ENCODE peak calls at places on chromosomes 2 and 18, in four cellular contexts. One of them, this sample, is unnamed.

GRCh38 chr2:236731767-236732580 is 162.3 kb downstream of the ACKR3 start:
- DNase-seq in sigmoid colon: peak; percentile 95
- DNase-seq in HepG2: no peak
- DNase-seq in SK-N-SH: no peak
- DNase-seq in this sample: no peak

GRCh38 chr2:157404363-157404762 is 39.5 kb downstream of the CYTIP start:
- DNase-seq in SK-N-SH: no peak
- DNase-seq in sigmoid colon: no peak
- DNase-seq in HepG2: no peak
- DNase-seq in this sample: no peak

GRCh38 chr18:67845035-67845434 is 328.5 kb upstream of the DSEL start:
- DNase-seq in HepG2: no peak
- DNase-seq in sigmoid colon: no peak
- DNase-seq in SK-N-SH: no peak
- DNase-seq in this sample: no peak

GRCh38 chr2:107383706-107384105 is 443.0 kb upstream of the RGPD4 start:
- DNase-seq in sigmoid colon: no peak
- DNase-seq in HepG2: no peak
- DNase-seq in SK-N-SH: peak; percentile 42
- DNase-seq in this sample: no peak

GRCh38 chr2:47654790-47655562 is 128.0 kb upstream of the MSH6 start:
- DNase-seq in HepG2: no peak
- DNase-seq in SK-N-SH: no peak
- DNase-seq in sigmoid colon: no peak
- DNase-seq in this sample: no peak

GRCh38 chr18:63147973-63148372 is 171.6 kb downstream of the BCL2 start:
- DNase-seq in SK-N-SH: no peak
- DNase-seq in sigmoid colon: no peak
- DNase-seq in HepG2: no peak
- DNase-seq in this sample: no peak

GRCh38 chr2:113886479-113887383 is 3.2 kb upstream of the ACTR3 start:
- DNase-seq in SK-N-SH: no peak
- DNase-seq in HepG2: peak; percentile 62
- DNase-seq in sigmoid colon: no peak
- DNase-seq in this sample: no peak

GRCh38 chr2:98026292-98026691 is 30.5 kb upstream of the TMEM131 start:
- DNase-seq in sigmoid colon: no peak
- DNase-seq in HepG2: no peak
- DNase-seq in SK-N-SH: no peak
- DNase-seq in this sample: no peak

GRCh38 chr2:179675435-179675834 is 186.0 kb downstream of the ZNF385B start:
- DNase-seq in SK-N-SH: no peak
- DNase-seq in sigmoid colon: no peak
- DNase-seq in HepG2: no peak
- DNase-seq in this sample: no peak

GRCh38 chr2:97736185-97736584 is 22.8 kb downstream of the ZAP70 start:
- DNase-seq in sigmoid colon: no peak
- DNase-seq in HepG2: no peak
- DNase-seq in SK-N-SH: no peak
- DNase-seq in this sample: no peak

GRCh38 chr2:143160732-143161707 is 31.8 kb downstream of the ARHGAP15 start:
- DNase-seq in HepG2: no peak
- DNase-seq in SK-N-SH: no peak
- DNase-seq in sigmoid colon: no peak
- DNase-seq in this sample: no peak

GRCh38 chr2:85133751-85134254 is 611 bp downstream of the TCF7L1 start:
- DNase-seq in sigmoid colon: peak; percentile 75
- DNase-seq in SK-N-SH: peak; percentile 81
- DNase-seq in HepG2: no peak
- DNase-seq in this sample: peak; percentile 74

GRCh38 chr2:26631815-26632214 is 9.4 kb downstream of the CIB4 start:
- DNase-seq in sigmoid colon: no peak
- DNase-seq in HepG2: no peak
- DNase-seq in SK-N-SH: no peak
- DNase-seq in this sample: no peak

GRCh38 chr2:225472161-225472560 is 72.7 kb downstream of the NYAP2 start:
- DNase-seq in SK-N-SH: no peak
- DNase-seq in sigmoid colon: no peak
- DNase-seq in HepG2: no peak
- DNase-seq in this sample: no peak

GRCh38 chr2:101558740-101559508 is 84.0 kb upstream of the RFX8 start:
- DNase-seq in SK-N-SH: no peak
- DNase-seq in HepG2: peak; percentile 77
- DNase-seq in sigmoid colon: no peak
- DNase-seq in this sample: no peak

GRCh38 chr2:44233450-44234128 is 41.7 kb upstream of the SLC3A1 start:
- DNase-seq in sigmoid colon: no peak
- DNase-seq in HepG2: peak; percentile 79
- DNase-seq in SK-N-SH: peak; percentile 15
- DNase-seq in this sample: no peak

GRCh38 chr2:88754585-88755305 is 63.3 kb downstream of the RPIA start:
- DNase-seq in HepG2: no peak
- DNase-seq in SK-N-SH: no peak
- DNase-seq in sigmoid colon: no peak
- DNase-seq in this sample: no peak

GRCh38 chr2:231174211-231174651 is 24.2 kb upstream of the ARMC9 start:
- DNase-seq in sigmoid colon: no peak
- DNase-seq in SK-N-SH: peak; percentile 49
- DNase-seq in HepG2: no peak
- DNase-seq in this sample: no peak

GRCh38 chr2:218582085-218582484 is 13.4 kb downstream of the CNOT9 start:
- DNase-seq in SK-N-SH: no peak
- DNase-seq in HepG2: no peak
- DNase-seq in sigmoid colon: no peak
- DNase-seq in this sample: no peak

GRCh38 chr2:200208041-200208440 is 98.5 kb upstream of the SPATS2L start:
- DNase-seq in HepG2: no peak
- DNase-seq in sigmoid colon: no peak
- DNase-seq in SK-N-SH: peak; percentile 33
- DNase-seq in this sample: no peak

GRCh38 chr2:74021407-74021755 is 36.7 kb downstream of the TET3 start:
- DNase-seq in sigmoid colon: no peak
- DNase-seq in SK-N-SH: no peak
- DNase-seq in HepG2: no peak
- DNase-seq in this sample: no peak

GRCh38 chr2:175195012-175195411 is 13.5 kb upstream of the ATP5MC3 start:
- DNase-seq in SK-N-SH: no peak
- DNase-seq in HepG2: no peak
- DNase-seq in sigmoid colon: no peak
- DNase-seq in this sample: no peak

GRCh38 chr2:209368924-209369323 is 54.9 kb upstream of the MAP2 start:
- DNase-seq in sigmoid colon: no peak
- DNase-seq in SK-N-SH: no peak
- DNase-seq in HepG2: peak; percentile 54
- DNase-seq in this sample: no peak
- TF ChIP-seq EP300 in sigmoid colon: no peak
- TF ChIP-seq EP300 in SK-N-SH: no peak
- TF ChIP-seq EP300 in HepG2: no peak
- TF ChIP-seq EP300 in this sample: no peak

DNA sequence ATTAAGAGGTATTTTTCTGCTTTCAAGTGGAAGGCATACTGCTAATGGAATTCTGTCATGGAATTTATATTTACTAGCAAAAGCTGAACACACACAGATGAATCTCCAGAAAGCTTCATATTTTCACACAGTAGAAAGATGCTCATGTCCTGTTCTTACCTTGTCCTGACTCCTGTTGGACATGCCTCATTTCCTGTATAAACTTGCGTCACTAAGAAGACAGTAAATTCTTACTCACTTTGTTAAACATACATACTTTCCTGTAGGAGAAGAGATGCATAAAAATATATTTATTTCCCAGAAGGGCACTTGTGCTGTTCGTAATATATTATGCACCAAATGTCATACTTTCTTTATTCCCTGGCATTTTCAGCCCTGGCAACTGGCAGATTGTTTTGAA is 238.3 kb upstream of the RASGRP3 start:
- DNase-seq in SK-N-SH: no peak
- DNase-seq in sigmoid colon: no peak
- DNase-seq in HepG2: no peak
- DNase-seq in this sample: no peak
- TF ChIP-seq POLR2AphosphoS5 in SK-N-SH: no peak
- TF ChIP-seq POLR2AphosphoS5 in sigmoid colon: no peak
- TF ChIP-seq POLR2AphosphoS5 in HepG2: no peak
- TF ChIP-seq POLR2AphosphoS5 in this sample: no peak

GRCh38 chr2:13681936-13682335 is 950.6 kb upstream of the LRATD1 start:
- DNase-seq in sigmoid colon: no peak
- DNase-seq in HepG2: no peak
- DNase-seq in SK-N-SH: no peak
- DNase-seq in this sample: no peak

DNA sequence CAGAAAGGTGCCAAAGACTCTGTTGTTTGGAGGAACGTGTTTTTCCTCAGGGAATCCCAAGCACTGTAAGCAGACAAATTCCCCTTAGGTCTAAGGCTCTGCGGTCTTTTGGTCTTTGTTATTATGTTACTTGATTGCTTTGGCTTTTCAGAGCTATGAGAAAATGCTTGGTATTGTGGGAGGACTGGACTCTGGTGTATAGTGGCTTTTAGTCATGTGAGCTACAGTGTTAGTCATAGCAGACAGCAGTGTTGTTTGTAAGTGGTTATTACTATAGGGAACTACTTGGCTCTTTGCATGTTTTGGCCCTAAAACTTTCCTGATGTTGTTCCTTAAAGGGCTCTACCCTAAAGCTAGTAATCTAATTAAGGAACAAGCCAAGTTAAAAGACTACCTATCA is 956.2 kb upstream of the LRATD1 start:
- DNase-seq in sigmoid colon: no peak
- DNase-seq in HepG2: no peak
- DNase-seq in SK-N-SH: no peak
- DNase-seq in this sample: no peak
- TF ChIP-seq EP300 in sigmoid colon: no peak
- TF ChIP-seq EP300 in HepG2: no peak
- TF ChIP-seq EP300 in SK-N-SH: no peak
- TF ChIP-seq EP300 in this sample: no peak

DNA sequence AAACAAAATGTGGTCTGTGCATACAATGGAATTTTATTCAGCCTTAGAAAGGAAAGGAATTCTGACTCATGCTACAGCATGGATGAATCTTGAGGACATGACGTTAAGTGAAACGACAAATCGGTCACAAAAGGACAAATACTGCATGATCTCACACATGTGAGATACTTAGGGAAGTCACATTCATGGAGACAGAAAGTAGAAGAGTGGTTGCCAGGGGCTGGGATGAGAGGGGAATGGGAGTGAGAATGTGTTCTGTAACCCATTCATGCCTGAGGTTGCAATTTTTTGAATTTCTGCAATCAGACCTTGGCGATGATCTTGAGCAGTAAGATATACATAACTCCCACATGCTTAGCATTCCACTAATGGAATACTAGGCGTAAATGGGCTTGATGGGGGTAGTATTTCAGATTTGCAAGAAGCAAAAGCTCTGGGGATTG is 22.0 kb downstream of the FHL2 start:
- DNase-seq in sigmoid colon: no peak
- DNase-seq in SK-N-SH: no peak
- DNase-seq in HepG2: no peak
- DNase-seq in this sample: no peak
- TF ChIP-seq POLR2AphosphoS5 in sigmoid colon: no peak
- TF ChIP-seq POLR2AphosphoS5 in SK-N-SH: no peak
- TF ChIP-seq POLR2AphosphoS5 in HepG2: no peak
- TF ChIP-seq POLR2AphosphoS5 in this sample: no peak

GRCh38 chr2:11411768-11412448 is 54.1 kb downstream of the E2F6 start:
- DNase-seq in sigmoid colon: peak; percentile 72
- DNase-seq in SK-N-SH: peak; percentile 85
- DNase-seq in HepG2: peak; percentile 65
- DNase-seq in this sample: no peak
- TF ChIP-seq EP300 in sigmoid colon: no peak
- TF ChIP-seq EP300 in SK-N-SH: no peak
- TF ChIP-seq EP300 in HepG2: no peak
- TF ChIP-seq EP300 in this sample: no peak

DNA sequence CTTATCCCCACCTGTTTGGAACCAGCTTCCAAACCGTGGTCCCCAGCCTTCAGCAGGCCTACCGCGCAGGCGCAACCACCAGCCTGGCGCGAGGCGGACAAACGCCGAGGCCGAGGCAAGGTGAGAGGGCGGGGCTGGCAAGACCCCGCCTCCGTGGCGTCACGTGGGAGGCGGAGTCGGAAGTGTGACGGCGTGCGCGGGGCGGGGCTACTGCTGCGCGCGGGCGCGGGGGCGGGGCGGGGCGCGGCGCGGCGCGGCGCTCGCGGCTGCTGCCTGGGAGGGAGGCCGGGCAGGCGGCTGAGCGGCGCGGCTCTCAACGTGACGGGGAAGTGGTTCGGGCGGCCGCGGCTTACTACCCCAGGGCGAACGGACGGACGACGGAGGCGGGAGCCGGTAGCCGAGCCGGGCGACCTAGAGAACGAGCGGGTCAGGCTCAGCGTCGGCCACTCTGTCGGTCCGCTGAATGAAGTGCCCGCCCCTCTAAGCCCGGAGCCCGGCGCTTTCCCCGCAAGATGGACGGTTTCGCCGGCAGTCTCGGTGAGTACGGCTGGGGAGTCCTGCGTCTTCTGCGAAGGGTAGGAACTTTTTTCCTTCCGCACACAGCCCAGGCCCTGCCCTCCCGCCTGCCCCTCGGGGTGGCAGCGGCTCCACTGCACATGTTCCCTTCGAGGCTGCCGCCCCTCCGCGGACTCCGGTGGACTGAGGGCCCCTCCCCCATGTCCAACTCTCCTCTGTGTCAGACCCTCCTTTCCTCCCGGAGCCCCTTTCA is at the start of gene EML4:
- DNase-seq in SK-N-SH: peak; percentile 98
- DNase-seq in sigmoid colon: peak; percentile 96
- DNase-seq in HepG2: peak; percentile 82
- DNase-seq in this sample: peak; percentile 92
- TF ChIP-seq POLR2AphosphoS5 in SK-N-SH: peak; percentile 85
- TF ChIP-seq POLR2AphosphoS5 in sigmoid colon: peak; percentile 92
- TF ChIP-seq POLR2AphosphoS5 in HepG2: peak; percentile 55
- TF ChIP-seq POLR2AphosphoS5 in this sample: peak; percentile 37

GRCh38 chr2:69798909-69799526 is 30.4 kb upstream of the GMCL1 start:
- DNase-seq in sigmoid colon: no peak
- DNase-seq in SK-N-SH: no peak
- DNase-seq in HepG2: no peak
- DNase-seq in this sample: no peak
- TF ChIP-seq EP300 in sigmoid colon: no peak
- TF ChIP-seq EP300 in SK-N-SH: no peak
- TF ChIP-seq EP300 in HepG2: no peak
- TF ChIP-seq EP300 in this sample: no peak

This sample was measured in suprapubic skin.